ENCODE peak calls at places on chromosomes 16 and 17, in four cellular contexts. A is M059J; Y is naive thymus-derived CD8-positive, alpha-beta T cell; F is CD8-positive, alpha-beta T cell. N is an unnamed sample.

GRCh38 chr16:46591257-46591656 is 29.9 kb downstream of the SHCBP1 start:
- DNase-seq in F (no peak), A (no peak), Y (no peak), N (no peak)

GRCh38 chr17:21345236-21345635 is 30.9 kb upstream of the KCNJ12 start:
- DNase-seq in A (peak; percentile 14), Y (no peak), F (no peak), N (no peak)

GRCh38 chr17:49730078-49730786 is 22.5 kb upstream of the SLC35B1 start:
- DNase-seq in A (peak; percentile 90), F (no peak), Y (no peak), N (no peak)

GRCh38 chr16:31333686-31334649 is 21.0 kb upstream of the ITGAX start:
- DNase-seq in F (no peak), Y (peak; percentile 37), A (peak; percentile 35), N (no peak)

GRCh38 chr16:81112453-81112852 is 16.3 kb upstream of the GCSH start:
- DNase-seq in Y (no peak), F (no peak), A (no peak), N (no peak)

GRCh38 chr17:35171834-35172233 is 22.4 kb downstream of the SLC35G3 start:
- DNase-seq in Y (no peak), F (no peak), A (peak; percentile 25), N (peak; percentile 54)

GRCh38 chr16:87037012-87037411 is 280.2 kb downstream of the C16orf95 start:
- DNase-seq in A (no peak), F (no peak), Y (no peak), N (no peak)

GRCh38 chr17:68357886-68358285 is 66.6 kb downstream of the ARSG start:
- DNase-seq in A (no peak), F (no peak), Y (no peak), N (no peak)

GRCh38 chr17:64599187-64599676 is 62.9 kb downstream of the SMURF2 start:
- DNase-seq in A (no peak), Y (peak; percentile 42), F (peak; percentile 13), N (peak; percentile 44)

GRCh38 chr17:81322271-81323082 is 27.4 kb upstream of the SLC38A10 start:
- DNase-seq in F (no peak), A (no peak), Y (peak; percentile 18), N (peak; percentile 27)

GRCh38 chr16:49556252-49557069 is 182.9 kb downstream of the C16orf78 start:
- DNase-seq in A (peak; percentile 5), F (no peak), Y (no peak), N (no peak)

GRCh38 chr17:69480197-69480596 is 65.7 kb downstream of the MAP2K6 start:
- DNase-seq in F (no peak), Y (no peak), A (no peak), N (no peak)

GRCh38 chr17:4386406-4386805 is 19.9 kb upstream of the UBE2G1 start:
- DNase-seq in A (no peak), Y (no peak), F (no peak), N (no peak)

GRCh38 chr16:51509336-51509735 is 358.3 kb upstream of the SALL1 start:
- DNase-seq in Y (no peak), A (no peak), F (no peak), N (no peak)

GRCh38 chr16:85002643-85003042 is 8.7 kb downstream of the ZDHHC7 start:
- DNase-seq in F (no peak), Y (peak; percentile 9), A (no peak), N (no peak)

GRCh38 chr17:45812102-45812501 is 28.0 kb downstream of the CRHR1 start:
- DNase-seq in F (no peak), Y (no peak), A (peak; percentile 17), N (no peak)

GRCh38 chr17:9256944-9257629 is 235.8 kb downstream of the NTN1 start:
- DNase-seq in F (no peak), A (peak; percentile 7), Y (no peak), N (no peak)

GRCh38 chr17:74830861-74831260 is 28.8 kb downstream of the GRIN2C start:
- DNase-seq in Y (no peak), F (no peak), A (no peak), N (no peak)

GRCh38 chr17:80826955-80827645 is 164.5 kb upstream of the CHMP6 start:
- DNase-seq in Y (no peak), A (peak; percentile 97), F (no peak), N (no peak)

GRCh38 chr17:82965371-82965770 is 114.0 kb upstream of the METRNL start:
- DNase-seq in Y (no peak), A (no peak), F (no peak), N (no peak)

GRCh38 chr17:44315760-44316731 is 7.6 kb downstream of the RUNDC3A start:
- DNase-seq in F (no peak), Y (no peak), A (no peak), N (no peak)

GRCh38 chr16:50202926-50203624 is 50.0 kb downstream of the TENT4B start:
- DNase-seq in Y (no peak), A (peak; percentile 97), F (no peak), N (no peak)

GRCh38 chr16:84462296-84463210 is 41.9 kb downstream of the MEAK7 start:
- DNase-seq in A (peak; percentile 60), F (no peak), Y (no peak), N (no peak)